ENCODE peak calls at places on chromosomes 6 and 20, in eight cellular contexts. V, E, C, S, J, U, N and P are unnamed samples.

GRCh38 chr6:152094992-152095592 is 287.6 kb downstream of the ESR1 start:
- DNase-seq in U (peak), V (peak), N (peak), S (peak), C (no peak), J (peak), E (no peak), P (no peak)

GRCh38 chr6:7730852-7731251 is 5.0 kb downstream of the BMP6 start:
- DNase-seq in U (no peak), C (no peak), S (no peak), N (no peak), J (no peak), V (no peak), E (no peak), P (no peak)

GRCh38 chr6:7504041-7504440 is 37.4 kb upstream of the DSP start:
- DNase-seq in J (no peak), S (no peak), E (no peak), V (no peak), U (no peak), N (no peak), C (no peak), P (no peak)

GRCh38 chr20:58989196-58989595 is 8.1 kb downstream of the NELFCD start:
- DNase-seq in C (peak), S (no peak), J (peak), N (no peak), E (peak), U (no peak), V (no peak), P (no peak)

GRCh38 chr6:100892693-100893092 is 11.6 kb upstream of the ASCC3 start:
- DNase-seq in S (no peak), J (no peak), C (no peak), E (no peak), V (no peak), U (no peak), N (no peak), P (no peak)

GRCh38 chr6:149642829-149643580 is 5.5 kb downstream of the KATNA1 start:
- DNase-seq in C (no peak), J (no peak), E (no peak), S (no peak), V (no peak), U (no peak), N (no peak), P (no peak)

GRCh38 chr6:92180090-92180489 is 1239.3 kb downstream of the EPHA7 start:
- DNase-seq in N (no peak), J (no peak), V (no peak), E (no peak), U (no peak), C (no peak), S (no peak), P (no peak)

GRCh38 chr6:36035240-36035639 is 7.6 kb downstream of the MAPK14 start:
- DNase-seq in U (no peak), J (no peak), S (no peak), N (no peak), E (no peak), V (no peak), C (no peak), P (no peak)

GRCh38 chr20:8356850-8357249 is 224.8 kb downstream of the PLCB1 start:
- DNase-seq in U (no peak), C (no peak), V (no peak), N (no peak), S (no peak), J (no peak), E (no peak), P (no peak)

GRCh38 chr6:106356382-106356781 is 4.1 kb upstream of the CRYBG1 start:
- DNase-seq in U (no peak), N (no peak), E (no peak), V (no peak), S (no peak), C (no peak), J (no peak), P (no peak)

GRCh38 chr6:490251-491037 is 98.9 kb downstream of the IRF4 start:
- DNase-seq in C (no peak), S (no peak), U (no peak), N (no peak), V (no peak), E (no peak), J (no peak), P (no peak)

GRCh38 chr20:48359692-48360337 is 468.0 kb downstream of the PREX1 start:
- DNase-seq in E (no peak), V (no peak), N (no peak), S (no peak), U (peak), J (no peak), C (peak), P (peak)

GRCh38 chr6:2396292-2396691 is 150.9 kb upstream of the GMDS start:
- DNase-seq in J (no peak), E (no peak), V (no peak), U (no peak), S (no peak), N (no peak), C (no peak), P (no peak)

GRCh38 chr20:23245553-23246128 is 105.0 kb upstream of the NXT1 start:
- DNase-seq in U (peak), J (no peak), E (peak), C (peak), S (no peak), N (no peak), V (peak), P (peak)

GRCh38 chr6:167424060-167424673 is 99.3 kb downstream of the TTLL2 start:
- DNase-seq in S (no peak), V (peak), E (no peak), N (no peak), U (no peak), C (no peak), J (no peak), P (no peak)

GRCh38 chr6:106553440-106553839 is 75.9 kb downstream of the RTN4IP1 start:
- DNase-seq in N (no peak), J (no peak), V (no peak), U (no peak), E (no peak), S (no peak), C (no peak), P (no peak)

GRCh38 chr20:35021063-35021462 is 65.4 kb downstream of the MYH7B start:
- DNase-seq in E (no peak), N (no peak), S (no peak), U (no peak), J (no peak), C (no peak), V (no peak), P (no peak)

GRCh38 chr6:137261393-137262154 is 42.4 kb upstream of the IFNGR1 start:
- DNase-seq in N (no peak), E (no peak), V (no peak), J (no peak), U (no peak), S (no peak), C (no peak), P (no peak)

GRCh38 chr6:131946992-131947955 is 3.9 kb downstream of the CCN2 start:
- DNase-seq in J (no peak), S (no peak), C (no peak), E (no peak), N (no peak), V (no peak), U (no peak), P (no peak)

GRCh38 chr6:21080221-21080620 is 513.3 kb upstream of the SOX4 start:
- DNase-seq in C (no peak), U (peak), S (no peak), J (no peak), N (no peak), E (no peak), V (no peak), P (no peak)

GRCh38 chr20:1330075-1330830 is 1.3 kb upstream of the SDCBP2 start:
- DNase-seq in N (no peak), J (peak), C (peak), E (peak), U (peak), V (peak), S (no peak), P (no peak)
- TF ChIP-seq POLR2A in N (no peak), J (peak), C (no peak), E (no peak), U (peak), V (no peak), S (no peak), P (no peak)

DNA sequence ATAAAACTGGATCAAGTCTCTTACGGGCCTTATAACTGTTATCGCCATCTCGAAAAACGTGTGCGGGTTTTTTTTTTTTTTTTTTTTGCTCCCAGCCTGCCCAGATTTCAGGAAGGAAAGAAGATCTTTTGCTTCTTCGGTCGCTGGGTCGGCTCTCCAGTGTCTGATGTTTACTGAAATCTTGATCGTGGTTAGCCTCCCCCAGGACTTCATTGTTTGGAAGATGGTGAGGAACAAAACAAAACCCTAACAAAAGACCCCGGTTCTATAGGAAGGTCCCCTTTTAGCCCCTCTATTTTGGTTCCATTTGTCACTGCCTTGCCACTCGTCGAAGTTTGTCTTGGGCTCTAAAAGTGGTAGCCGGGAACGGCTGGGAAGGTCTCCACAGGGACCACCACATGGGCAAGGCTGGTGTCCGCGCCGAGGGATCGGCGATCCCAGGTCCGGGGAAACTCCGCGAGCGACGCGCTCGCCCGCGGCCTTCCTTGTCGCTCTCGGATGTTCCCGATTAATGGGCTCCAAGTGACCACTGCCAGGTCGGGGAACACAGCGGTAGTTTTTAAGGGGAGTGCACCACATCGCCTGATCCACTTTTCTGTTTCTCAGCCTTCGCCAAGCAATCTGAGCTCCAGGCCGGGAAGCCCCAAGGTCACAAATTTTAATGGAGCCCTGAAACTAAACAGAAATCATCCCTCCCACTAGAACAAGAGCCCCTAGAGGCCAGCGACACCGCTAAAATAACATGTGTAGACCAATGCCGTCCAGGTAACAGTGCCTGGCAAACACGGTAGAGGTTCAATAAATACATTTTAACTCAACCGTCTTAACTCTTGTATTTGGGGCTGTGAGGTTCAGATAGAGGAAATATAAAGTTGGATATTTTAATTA is 27.0 kb downstream of the TRIM27 start:
- DNase-seq in V (peak), N (no peak), C (peak), U (peak), S (peak), J (peak), E (no peak), P (no peak)
- TF ChIP-seq POLR2AphosphoS5 in V (peak), N (peak), C (peak), U (no peak), S (no peak), J (no peak), E (no peak), P (no peak)

GRCh38 chr6:31659649-31660223 is 842 bp downstream of the C6orf47 start:
- DNase-seq in S (no peak), V (no peak), J (no peak), E (no peak), C (no peak), U (peak), N (no peak), P (no peak)

GRCh38 chr6:31660224-31660997 is at the start of gene C6orf47:
- DNase-seq in E (peak), U (peak), J (peak), C (peak), V (peak), N (peak), S (peak), P (peak)

GRCh38 chr6:31657406-31658157 is 1.9 kb downstream of the APOM start:
- DNase-seq in E (no peak), U (no peak), S (no peak), C (no peak), N (no peak), J (no peak), V (no peak), P (no peak)

GRCh38 chr6:31658158-31658688 is 2.4 kb downstream of the C6orf47 start:
- DNase-seq in C (no peak), N (no peak), J (no peak), U (no peak), S (no peak), E (no peak), V (no peak), P (no peak)

DNA sequence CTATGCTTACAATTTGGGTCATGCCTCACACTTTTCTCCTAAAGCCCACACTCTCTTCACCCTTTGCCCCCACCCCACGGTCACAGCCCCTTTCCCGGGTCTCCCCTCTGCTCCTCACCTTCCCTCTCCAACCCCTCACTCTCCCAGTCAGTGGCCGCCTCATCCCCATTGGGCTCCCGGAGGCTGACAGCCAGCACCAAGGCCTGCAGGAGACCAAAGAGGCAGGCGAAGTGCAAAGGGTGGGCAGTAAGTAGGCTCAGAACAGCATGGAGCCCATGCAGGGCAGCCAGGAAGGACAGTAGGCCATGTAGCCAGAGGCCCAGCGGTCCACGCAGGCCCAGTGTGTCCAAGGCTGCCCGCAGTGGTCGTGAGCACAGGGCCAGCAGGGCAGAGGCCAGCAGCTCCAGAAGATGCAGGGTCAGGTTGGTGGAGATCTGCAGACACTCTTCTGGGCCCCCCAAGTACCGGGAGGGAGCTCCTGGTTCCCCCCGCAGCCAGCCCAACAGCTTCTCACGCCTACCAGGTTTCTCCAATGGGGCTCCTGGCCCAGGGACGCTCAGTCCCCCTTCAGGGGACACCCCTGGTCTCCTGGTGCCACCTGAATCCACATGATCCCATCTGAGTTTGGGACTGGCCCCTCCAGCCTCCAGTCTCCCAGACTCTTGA is 1.5 kb downstream of the C6orf47 start:
- DNase-seq in S (no peak), N (no peak), V (no peak), J (no peak), U (no peak), C (no peak), E (no peak), P (no peak)
- TF ChIP-seq POLR2A in S (no peak), N (no peak), V (no peak), J (no peak), U (no peak), C (no peak), E (no peak), P (no peak)

DNA sequence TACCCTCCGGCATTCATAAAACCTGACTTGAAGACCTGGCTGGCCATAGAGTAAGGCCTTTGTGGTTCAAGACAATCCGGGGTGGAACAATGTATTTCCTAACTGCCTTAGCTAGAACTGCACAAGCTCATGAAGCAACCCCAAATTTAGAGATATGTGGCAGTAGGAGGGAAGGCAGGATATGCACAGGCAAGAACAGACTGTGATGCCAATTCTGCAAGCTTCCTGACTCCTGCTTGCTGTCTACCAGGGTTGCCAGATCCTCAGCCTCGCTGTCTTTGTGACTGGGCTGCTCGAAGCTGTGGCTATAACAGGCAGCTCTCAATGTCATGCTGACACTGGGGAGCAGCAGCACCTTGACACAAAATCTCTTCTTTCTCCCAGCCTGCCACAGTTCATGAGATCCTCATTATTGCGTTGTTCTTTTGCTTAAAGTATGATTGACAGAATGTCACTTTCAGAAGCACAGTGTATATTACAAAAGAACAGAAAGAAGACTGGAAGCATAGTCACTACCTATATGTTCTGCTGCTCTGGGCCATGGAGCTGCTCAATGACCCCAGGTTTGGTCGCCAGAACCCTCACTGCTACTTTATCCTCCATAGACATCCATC is 18.3 kb upstream of the SHLD1 start:
- DNase-seq in S (no peak), C (no peak), N (no peak), V (no peak), J (no peak), E (no peak), U (no peak), P (no peak)
- TF ChIP-seq POLR2AphosphoS5 in S (no peak), C (no peak), N (no peak), V (no peak), J (peak), E (no peak), U (no peak), P (no peak)

DNA sequence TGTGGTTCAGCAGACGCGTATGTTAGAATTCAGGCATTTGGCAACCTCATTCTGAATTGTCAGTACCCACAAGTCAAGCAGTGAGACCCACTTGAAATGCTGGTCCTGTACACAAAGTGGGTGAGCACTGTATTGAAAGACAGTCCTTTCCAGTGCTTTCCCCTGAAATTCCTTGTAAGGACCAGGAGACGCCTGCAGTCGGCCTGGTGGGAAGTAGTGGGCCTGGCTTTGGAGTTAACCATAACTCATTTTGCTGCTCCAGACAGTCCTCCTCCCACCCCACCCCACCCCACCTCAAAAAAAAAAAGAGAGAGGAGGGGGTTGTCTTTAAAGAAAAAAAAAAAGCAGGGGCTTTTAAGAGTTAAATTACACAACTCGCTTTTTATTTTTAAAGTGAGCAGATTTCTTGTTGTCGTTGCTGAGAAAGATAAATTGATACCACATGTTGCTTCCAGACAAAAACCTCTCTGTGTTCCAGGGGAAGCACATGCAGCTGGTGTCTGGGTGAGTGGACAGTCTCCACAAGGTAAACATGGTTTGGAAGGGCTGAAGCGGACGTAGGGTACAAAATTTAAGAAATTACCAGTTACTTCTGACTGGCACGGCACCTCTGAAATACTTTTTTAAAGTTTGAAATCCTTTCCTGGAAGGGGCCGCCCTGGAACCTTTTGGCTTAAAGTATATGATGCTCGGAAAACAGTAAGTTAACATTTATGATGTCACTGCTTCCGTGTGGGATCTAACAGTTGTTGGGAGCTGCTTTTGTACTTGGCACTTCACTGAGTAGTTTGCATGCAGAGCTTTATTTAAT is 95.3 kb downstream of the FOXO3 start:
- DNase-seq in C (no peak), V (no peak), S (no peak), U (no peak), E (no peak), N (no peak), J (peak), P (no peak)
- TF ChIP-seq POLR2A in C (no peak), V (no peak), S (no peak), U (no peak), E (no peak), N (no peak), J (no peak), P (no peak)

DNA sequence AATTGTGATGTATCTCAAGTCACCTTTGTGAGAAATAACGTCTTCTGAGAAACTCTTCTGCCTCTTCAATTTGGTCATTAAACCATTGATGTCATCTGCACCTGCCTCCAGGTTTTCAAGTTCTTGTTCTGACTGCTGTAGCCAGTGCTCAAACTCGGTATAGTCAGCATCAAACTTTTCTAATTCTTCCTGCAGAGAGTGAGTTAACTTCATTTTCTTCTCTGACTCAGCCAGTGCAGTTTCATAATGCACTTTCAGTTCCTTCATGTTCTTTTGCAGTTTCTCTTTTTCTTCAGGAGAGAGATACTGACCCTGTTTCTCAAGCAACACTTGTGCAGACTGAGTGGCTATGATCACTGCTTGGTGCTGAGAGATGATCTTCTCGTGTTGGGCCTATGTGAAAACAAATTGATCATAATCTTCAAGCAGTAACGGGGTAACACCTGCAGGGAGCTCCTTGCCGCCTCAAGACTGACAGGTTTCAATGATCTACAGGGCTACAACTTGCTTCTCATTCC is 48.8 kb downstream of the DST start:
- DNase-seq in V (no peak), E (no peak), C (no peak), U (no peak), N (no peak), S (no peak), J (no peak), P (peak)
- TF ChIP-seq POLR2AphosphoS5 in V (no peak), E (no peak), C (no peak), U (no peak), N (no peak), S (no peak), J (no peak), P (no peak)

GRCh38 chr6:158031445-158032353 is 50.0 kb downstream of the SYNJ2 start:
- DNase-seq in E (no peak), S (peak), J (peak), C (no peak), U (peak), V (peak), N (no peak), P (no peak)
- TF ChIP-seq POLR2A in E (no peak), S (no peak), J (no peak), C (no peak), U (no peak), V (no peak), N (no peak), P (no peak)